ENCODE peak calls at places on chromosomes 2 and 18, in ten cellular contexts. F is ovary, S is colonic mucosa, L is OCI-LY7, Q is PC-3, U is left lung, I is PC-9, J is HCT116, E is heart right ventricle, R is psoas muscle. K is an unnamed sample. For H3K4me1, the result is how much of the 10 kb centered on the place peaks cover.

GRCh38 chr2:192197387-192197786 is 2.7 kb upstream of the TMEFF2 start:
- DNase-seq in S (no peak), I (no peak), J (no peak), Q (peak), R (no peak), F (no peak), E (no peak), U (no peak), L (no peak), K (no peak)

GRCh38 chr2:5035134-5035533 is 657.0 kb upstream of the SOX11 start:
- DNase-seq in I (no peak), Q (no peak), F (no peak), R (no peak), E (no peak), L (no peak), J (no peak), U (no peak), S (no peak), K (no peak)

GRCh38 chr2:65017335-65017734 is 28.1 kb downstream of the SLC1A4 start:
- DNase-seq in J (no peak), R (no peak), S (no peak), U (no peak), F (peak), I (no peak), Q (peak), E (no peak), L (peak), K (no peak)

GRCh38 chr2:215505044-215505786 is 69.3 kb upstream of the FN1 start:
- DNase-seq in S (peak), L (no peak), E (no peak), F (no peak), U (no peak), I (no peak), Q (no peak), R (no peak), J (no peak), K (no peak)

GRCh38 chr2:86037141-86037794 is 68.4 kb downstream of the POLR1A start:
- DNase-seq in J (no peak), E (peak), F (peak), Q (no peak), U (peak), R (peak), I (no peak), L (peak), S (peak), K (peak)

GRCh38 chr2:88626171-88627054 is 851 bp downstream of the EIF2AK3 start:
- DNase-seq in U (peak), F (peak), S (peak), R (peak), J (no peak), I (peak), E (peak), Q (peak), L (peak), K (no peak)

GRCh38 chr2:64488050-64488974 is 34.4 kb downstream of the LGALSL start:
- DNase-seq in I (peak), Q (peak), F (peak), J (peak), E (peak), U (peak), R (peak), L (peak), S (peak), K (no peak)

GRCh38 chr18:44149706-44150105 is 531.0 kb upstream of the SETBP1 start:
- DNase-seq in I (peak), S (no peak), R (no peak), L (no peak), F (no peak), E (no peak), J (no peak), Q (peak), U (no peak), K (no peak)

GRCh38 chr2:26988165-26988879 is 17.9 kb downstream of the MAPRE3 start:
- DNase-seq in L (no peak), E (no peak), Q (no peak), I (no peak), R (no peak), F (no peak), U (no peak), J (no peak), S (no peak), K (no peak)

GRCh38 chr2:206438196-206438727 is 5.1 kb upstream of the ADAM23 start:
- DNase-seq in R (no peak), E (no peak), U (no peak), J (no peak), I (no peak), Q (no peak), L (no peak), F (no peak), S (no peak), K (no peak)

GRCh38 chr2:57760448-57760847 is 286.2 kb upstream of the VRK2 start:
- DNase-seq in L (no peak), S (no peak), F (no peak), I (no peak), R (no peak), Q (peak), U (no peak), J (no peak), E (no peak), K (no peak)

GRCh38 chr2:241852116-241852980 is 6.3 kb downstream of the PDCD1 start:
- DNase-seq in U (no peak), S (no peak), R (no peak), J (no peak), F (peak), Q (no peak), I (no peak), E (no peak), L (no peak), K (no peak)

GRCh38 chr2:20051518-20052228 is at the start of gene LAPTM4A:
- DNase-seq in S (peak), I (peak), L (peak), U (peak), J (peak), Q (peak), E (peak), F (peak), R (peak), K (peak)

GRCh38 chr2:20049631-20050030 is 1.8 kb downstream of the LAPTM4A start:
- DNase-seq in F (no peak), I (no peak), S (no peak), U (no peak), Q (no peak), E (no peak), J (no peak), R (no peak), L (peak), K (no peak)

GRCh38 chr2:20050104-20050711 is 1.2 kb downstream of the LAPTM4A start:
- DNase-seq in U (peak), F (no peak), Q (peak), L (peak), J (no peak), R (no peak), E (no peak), I (peak), S (peak), K (no peak)

GRCh38 chr2:20052229-20052871 is 922 bp upstream of the LAPTM4A start:
- DNase-seq in U (no peak), L (no peak), J (no peak), I (no peak), S (no peak), Q (peak), F (no peak), R (no peak), E (no peak), K (no peak)

GRCh38 chr2:20050712-20051517 is 513 bp downstream of the LAPTM4A start:
- DNase-seq in R (peak), I (peak), Q (peak), U (peak), E (peak), F (peak), S (peak), L (peak), J (no peak), K (no peak)
- TF ChIP-seq CTCF in R (no peak), I (no peak), Q (peak), U (no peak), E (no peak), F (no peak), S (no peak), L (peak), J (no peak), K (no peak)

GRCh38 chr2:197657562-197657961 is 17.8 kb downstream of the RFTN2 start:
- DNase-seq in U (no peak), L (no peak), E (no peak), Q (no peak), S (no peak), F (no peak), R (no peak), I (no peak), J (no peak), K (no peak)
- H3K4me1 ChIP-seq in U (under half), L (under half), E (under half), Q (under half), S (under half), F (under half), R (under half), I (under half), J (under half), K (under half)

GRCh38 chr18:21241224-21242131 is 554 bp upstream of the GREB1L start:
- DNase-seq in U (no peak), Q (peak), L (no peak), F (peak), S (peak), I (peak), E (peak), J (no peak), R (peak), K (no peak)

GRCh38 chr18:21243041-21243431 is 1.0 kb downstream of the GREB1L start:
- DNase-seq in F (no peak), U (no peak), J (no peak), S (no peak), R (no peak), Q (peak), L (no peak), E (no peak), I (no peak), K (no peak)

GRCh38 chr18:21242141-21243040 is at the start of gene GREB1L:
- DNase-seq in S (peak), Q (peak), I (peak), E (peak), L (no peak), J (peak), F (peak), R (peak), U (peak), K (no peak)
- TF ChIP-seq CTCF in S (no peak), Q (no peak), I (no peak), E (no peak), L (no peak), J (peak), F (peak), R (peak), U (no peak), K (peak)

GRCh38 chr2:73968357-73968937 is 16.3 kb upstream of the TET3 start:
- DNase-seq in U (no peak), J (no peak), S (no peak), Q (no peak), L (no peak), I (no peak), E (no peak), F (no peak), R (no peak), K (no peak)
- H3K4me1 ChIP-seq in U (under half), J (under half), S (under half), Q (under half), L (under half), I (under half), E (under half), F (under half), R (under half), K (under half)

GRCh38 chr2:166463640-166464039 is 30.4 kb downstream of the SCN7A start:
- DNase-seq in S (no peak), U (no peak), I (no peak), R (no peak), L (no peak), E (no peak), Q (no peak), F (no peak), J (no peak), K (no peak)

GRCh38 chr2:166468124-166469024 is 25.7 kb downstream of the SCN7A start:
- DNase-seq in E (no peak), Q (no peak), S (no peak), I (no peak), J (no peak), U (no peak), L (no peak), R (no peak), F (no peak), K (no peak)

GRCh38 chr2:166458682-166459081 is 35.4 kb downstream of the SCN7A start:
- DNase-seq in U (no peak), S (no peak), I (no peak), Q (no peak), J (no peak), R (no peak), E (no peak), F (no peak), L (no peak), K (no peak)

DNA sequence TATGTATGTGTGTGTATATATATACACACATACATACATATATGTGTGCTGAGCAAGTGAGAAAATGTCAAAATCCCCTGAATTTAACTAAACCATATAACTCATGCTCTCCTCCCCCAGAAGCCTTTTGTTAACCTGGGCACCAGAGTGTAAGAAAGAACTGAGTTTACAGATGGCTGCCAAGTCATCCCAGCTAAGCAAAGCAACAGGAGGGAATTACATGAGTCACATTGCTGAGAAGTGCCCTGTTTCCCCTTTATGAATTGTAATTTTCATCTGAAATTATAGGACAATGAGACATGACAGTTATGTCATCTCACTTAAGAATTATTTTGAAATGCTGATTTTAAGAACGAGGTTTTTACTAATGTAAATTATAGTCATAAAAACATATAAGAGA is 29.9 kb downstream of the SCN7A start:
- DNase-seq in U (no peak), J (no peak), R (no peak), L (no peak), E (no peak), S (no peak), F (no peak), Q (peak), I (no peak), K (no peak)
- TF ChIP-seq CTCF in U (no peak), J (no peak), R (no peak), L (no peak), E (no peak), S (no peak), F (no peak), Q (no peak), I (no peak), K (no peak)

DNA sequence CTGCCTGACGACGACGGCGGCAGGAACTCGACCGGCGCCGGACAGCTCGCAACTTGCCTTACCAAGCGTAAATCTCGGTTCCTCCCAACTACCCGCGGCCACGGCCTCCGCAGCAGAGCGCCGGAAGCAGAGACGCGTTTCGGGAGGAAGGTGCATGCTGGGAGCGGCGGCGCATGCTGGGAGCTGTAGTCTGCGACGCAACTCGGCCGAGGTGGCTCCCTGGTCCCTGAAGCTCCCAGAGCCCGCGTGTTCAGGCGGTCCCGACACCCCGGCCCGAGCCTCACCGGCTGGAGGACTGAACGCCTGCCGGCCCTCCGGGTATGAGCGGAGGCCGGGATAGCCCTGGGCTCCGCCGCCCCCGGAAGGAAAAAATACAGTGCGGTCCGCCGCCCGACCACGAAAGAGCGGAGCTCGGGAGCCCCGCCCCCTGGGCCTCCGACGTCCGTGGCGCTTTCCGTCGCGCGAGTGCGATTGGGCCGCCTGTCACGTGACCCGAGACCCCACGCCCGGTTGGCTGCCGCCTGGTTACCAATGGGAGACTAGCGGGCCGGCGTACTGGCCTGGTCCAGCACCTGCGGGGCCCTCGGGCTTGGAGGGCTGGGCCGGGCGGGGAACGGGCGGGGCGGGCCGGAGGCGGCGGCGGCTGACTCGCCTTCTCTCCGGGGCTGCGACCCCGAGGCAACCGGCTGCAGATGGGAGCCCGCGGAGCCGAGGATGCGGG is at the start of gene CAPN10:
- DNase-seq in L (peak), U (peak), R (peak), E (peak), I (peak), S (peak), J (peak), F (peak), Q (peak), K (peak)
- H3K4me1 ChIP-seq in L (half or more), U (under half), R (under half), E (under half), I (under half), S (under half), J (under half), F (under half), Q (under half), K (under half)

DNA sequence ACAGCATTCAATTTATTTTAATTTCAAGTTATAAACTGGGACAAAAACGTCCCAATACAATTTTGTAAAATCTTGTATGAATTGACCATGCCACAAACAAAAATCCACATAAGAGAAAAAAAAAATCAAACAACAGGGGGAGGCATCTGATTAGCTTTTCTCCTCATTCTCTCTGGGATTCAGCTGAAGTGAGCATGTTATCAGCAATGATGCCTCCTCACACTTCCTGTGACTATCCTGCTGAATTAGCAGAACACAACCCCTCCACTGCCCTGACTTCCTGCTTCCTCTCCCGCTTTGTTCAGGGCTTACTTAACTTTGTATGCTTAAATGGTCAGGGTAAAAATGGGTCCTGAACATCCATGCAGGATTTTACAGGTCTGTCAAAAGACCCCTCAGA is 132.2 kb upstream of the ITGB6 start:
- DNase-seq in U (no peak), J (no peak), I (no peak), L (peak), S (no peak), R (no peak), E (no peak), F (no peak), Q (peak), K (no peak)
- TF ChIP-seq CTCF in U (no peak), J (no peak), I (no peak), L (peak), S (no peak), R (no peak), E (peak), F (no peak), Q (no peak), K (no peak)

K was measured in thoracic aorta.